ENCODE peak calls at places on chromosomes 16 and 17, in five cellular contexts. One of them, this sample, is unnamed.

GRCh38 chr17:28473542-28473941 is at the start of gene SLC13A2:
- DNase-seq in Caki2: no peak
- DNase-seq in activated CD4-positive, alpha-beta T cell treated with anti-CD3 and anti-CD28 coated beads for 24 hours: no peak
- DNase-seq in cerebellar nuclear complex: no peak
- DNase-seq in bronchial epithelial cell: no peak
- DNase-seq in this sample: no peak

GRCh38 chr16:50711862-50712567 is 18.6 kb downstream of the NOD2 start:
- DNase-seq in Caki2: no peak
- DNase-seq in activated CD4-positive, alpha-beta T cell treated with anti-CD3 and anti-CD28 coated beads for 24 hours: no peak
- DNase-seq in cerebellar nuclear complex: no peak
- DNase-seq in bronchial epithelial cell: no peak
- DNase-seq in this sample: no peak

GRCh38 chr17:43467981-43468541 is 15.7 kb upstream of the DHX8 start:
- DNase-seq in Caki2: peak
- DNase-seq in activated CD4-positive, alpha-beta T cell treated with anti-CD3 and anti-CD28 coated beads for 24 hours: no peak
- DNase-seq in cerebellar nuclear complex: no peak
- DNase-seq in bronchial epithelial cell: peak
- DNase-seq in this sample: peak

GRCh38 chr16:87417511-87417910 is 25.4 kb downstream of the MAP1LC3B start:
- DNase-seq in Caki2: no peak
- DNase-seq in activated CD4-positive, alpha-beta T cell treated with anti-CD3 and anti-CD28 coated beads for 24 hours: no peak
- DNase-seq in cerebellar nuclear complex: no peak
- DNase-seq in bronchial epithelial cell: no peak
- DNase-seq in this sample: no peak

GRCh38 chr16:85592700-85593502 is 20.2 kb upstream of the GSE1 start:
- DNase-seq in Caki2: no peak
- DNase-seq in activated CD4-positive, alpha-beta T cell treated with anti-CD3 and anti-CD28 coated beads for 24 hours: no peak
- DNase-seq in cerebellar nuclear complex: no peak
- DNase-seq in bronchial epithelial cell: peak
- DNase-seq in this sample: no peak

GRCh38 chr17:76726231-76726765 is at the start of gene JMJD6:
- DNase-seq in Caki2: peak
- DNase-seq in activated CD4-positive, alpha-beta T cell treated with anti-CD3 and anti-CD28 coated beads for 24 hours: peak
- DNase-seq in cerebellar nuclear complex: peak
- DNase-seq in bronchial epithelial cell: peak
- DNase-seq in this sample: peak

GRCh38 chr17:29107933-29108805 is 65.2 kb downstream of the PIPOX start:
- DNase-seq in Caki2: peak
- DNase-seq in activated CD4-positive, alpha-beta T cell treated with anti-CD3 and anti-CD28 coated beads for 24 hours: no peak
- DNase-seq in cerebellar nuclear complex: no peak
- DNase-seq in bronchial epithelial cell: peak
- DNase-seq in this sample: no peak

GRCh38 chr17:7816926-7817642 is 16.9 kb upstream of the KDM6B start:
- DNase-seq in Caki2: no peak
- DNase-seq in activated CD4-positive, alpha-beta T cell treated with anti-CD3 and anti-CD28 coated beads for 24 hours: no peak
- DNase-seq in cerebellar nuclear complex: no peak
- DNase-seq in bronchial epithelial cell: no peak
- DNase-seq in this sample: no peak